ENCODE peak calls at places on chromosomes 12 and 14, in five cellular contexts. A is GM12865, C is ascending aorta, O is WTC11, K is GM20000. G is an unnamed sample.

GRCh38 chr14:50311337-50311973 is 574 bp downstream of the L2HGDH start:
- DNase-seq in C (no peak), K (peak; percentile 17), A (no peak), O (no peak), G (no peak)

GRCh38 chr12:2537868-2538541 is 256.8 kb upstream of the FKBP4 start:
- DNase-seq in O (no peak), A (no peak), K (no peak), C (no peak), G (no peak)

GRCh38 chr12:50222275-50222783 is 55.2 kb upstream of the CERS5 start:
- DNase-seq in O (peak; percentile 31), C (peak; percentile 83), A (peak; percentile 59), K (peak; percentile 51), G (no peak)

GRCh38 chr12:131695968-131696367 is 14.9 kb upstream of the SFSWAP start:
- DNase-seq in C (peak; percentile 18), O (no peak), K (no peak), A (no peak), G (no peak)

GRCh38 chr12:94170690-94171594 is 22.6 kb downstream of the PLXNC1 start:
- DNase-seq in C (no peak), K (no peak), O (peak; percentile 23), A (no peak), G (no peak)

GRCh38 chr14:65486856-65487255 is 74.3 kb downstream of the FUT8 start:
- DNase-seq in O (no peak), K (no peak), C (no peak), A (no peak), G (no peak)

GRCh38 chr14:80549141-80549540 is 337.8 kb upstream of the DIO2 start:
- DNase-seq in C (no peak), K (no peak), O (no peak), A (no peak), G (no peak)

GRCh38 chr14:44941591-44941990 is 20.2 kb downstream of the KLHL28 start:
- DNase-seq in A (no peak), C (no peak), O (no peak), K (no peak), G (no peak)

GRCh38 chr12:123995023-123995422 is 22.0 kb downstream of the ZNF664 start:
- DNase-seq in A (no peak), O (no peak), C (no peak), K (peak; percentile 14), G (no peak)

GRCh38 chr12:107007421-107007820 is 20.5 kb upstream of the MTERF2 start:
- DNase-seq in O (no peak), C (no peak), A (no peak), K (no peak), G (no peak)

GRCh38 chr12:38691164-38691563 is 214.2 kb downstream of the CPNE8 start:
- DNase-seq in K (no peak), C (no peak), A (no peak), O (no peak), G (no peak)

GRCh38 chr12:3795096-3795799 is 42.3 kb upstream of the CRACR2A start:
- DNase-seq in O (no peak), C (no peak), K (no peak), A (no peak), G (no peak)

GRCh38 chr14:32396874-32397273 is 67.8 kb downstream of the AKAP6 start:
- DNase-seq in K (no peak), A (no peak), O (no peak), C (no peak), G (no peak)

GRCh38 chr14:105472496-105472991 is 2.1 kb upstream of the CRIP2 start:
- DNase-seq in O (no peak), C (no peak), A (no peak), K (no peak), G (no peak)

GRCh38 chr12:25677180-25677937 is 124.3 kb upstream of the LMNTD1 start:
- DNase-seq in K (no peak), O (no peak), A (no peak), C (no peak), G (no peak)

GRCh38 chr14:44215660-44216059 is 291.4 kb downstream of the FSCB start:
- DNase-seq in C (no peak), K (no peak), O (no peak), A (no peak), G (no peak)

GRCh38 chr14:98858158-98858557 is 413.8 kb downstream of the BCL11B start:
- DNase-seq in K (no peak), A (no peak), C (no peak), O (no peak), G (no peak)

GRCh38 chr14:69289811-69290520 is 30.0 kb downstream of the GALNT16 start:
- DNase-seq in C (no peak), O (no peak), A (no peak), K (no peak), G (no peak)

GRCh38 chr12:3604750-3605638 is 114.0 kb downstream of the PRMT8 start:
- DNase-seq in A (no peak), K (no peak), O (peak; percentile 46), C (no peak), G (no peak)

GRCh38 chr14:52155656-52156213 is 86.9 kb upstream of the NID2 start:
- DNase-seq in C (no peak), A (no peak), O (no peak), K (no peak), G (no peak)

GRCh38 chr12:110058875-110059615 is 10.7 kb upstream of the C12orf76 start:
- DNase-seq in A (no peak), C (no peak), O (no peak), K (no peak), G (no peak)

GRCh38 chr12:96108321-96108720 is 72.9 kb upstream of the LTA4H start:
- DNase-seq in A (peak; percentile 23), C (no peak), K (no peak), O (no peak), G (no peak)

GRCh38 chr12:27682534-27682933 is 13.7 kb upstream of the REP15 start:
- DNase-seq in O (no peak), A (no peak), K (no peak), C (no peak), G (no peak)

GRCh38 chr14:68961781-68962584 is 17.1 kb downstream of the ACTN1 start:
- DNase-seq in C (peak; percentile 80), K (no peak), A (no peak), O (peak; percentile 63), G (no peak)

GRCh38 chr12:106170285-106170684 is 31.5 kb upstream of the NUAK1 start:
- DNase-seq in A (no peak), O (no peak), K (no peak), C (no peak), G (no peak)

GRCh38 chr12:25866586-25867378 is 91.7 kb upstream of the RASSF8 start:
- DNase-seq in C (no peak), K (no peak), A (no peak), O (no peak), G (no peak)

DNA sequence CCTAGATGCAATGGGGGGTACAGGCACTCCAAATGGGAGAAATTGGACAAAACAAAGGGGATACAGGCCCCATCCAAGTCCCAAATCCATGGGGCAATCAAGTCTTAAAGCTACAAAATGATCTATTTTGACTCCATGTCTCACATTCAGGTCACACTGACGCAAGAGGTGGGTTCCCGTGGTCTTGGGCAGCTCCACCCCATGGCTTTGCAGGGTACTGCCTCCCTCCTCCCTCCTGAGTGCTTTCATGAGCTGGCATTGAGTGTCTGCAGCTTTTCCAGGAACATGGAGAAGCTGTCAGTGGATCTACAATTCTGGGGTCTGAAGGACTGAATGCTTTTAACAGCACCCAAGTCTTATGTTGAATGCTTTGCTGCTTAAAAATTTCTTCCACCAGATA is 274.5 kb upstream of the LRIG3 start:
- DNase-seq in O (peak; percentile 52), C (no peak), A (no peak), K (no peak), G (no peak)
- TF ChIP-seq CTCF in O (no peak), C (no peak), A (no peak), K (no peak), G (no peak)

GRCh38 chr12:100672075-100672592 is 98.7 kb downstream of the GAS2L3 start:
- DNase-seq in C (no peak), O (peak; percentile 85), K (peak; percentile 47), A (peak; percentile 45), G (no peak)
- TF ChIP-seq CTCF in C (no peak), O (peak; percentile 79), K (peak; percentile 71), A (peak; percentile 84), G (no peak)

GRCh38 chr12:80837342-80837978 is 100.3 kb downstream of the LIN7A start:
- DNase-seq in K (peak; percentile 12), O (peak; percentile 48), A (peak; percentile 46), C (no peak), G (no peak)
- TF ChIP-seq CTCF in K (peak; percentile 65), O (peak; percentile 31), A (peak; percentile 66), C (peak; percentile 49), G (no peak)

DNA sequence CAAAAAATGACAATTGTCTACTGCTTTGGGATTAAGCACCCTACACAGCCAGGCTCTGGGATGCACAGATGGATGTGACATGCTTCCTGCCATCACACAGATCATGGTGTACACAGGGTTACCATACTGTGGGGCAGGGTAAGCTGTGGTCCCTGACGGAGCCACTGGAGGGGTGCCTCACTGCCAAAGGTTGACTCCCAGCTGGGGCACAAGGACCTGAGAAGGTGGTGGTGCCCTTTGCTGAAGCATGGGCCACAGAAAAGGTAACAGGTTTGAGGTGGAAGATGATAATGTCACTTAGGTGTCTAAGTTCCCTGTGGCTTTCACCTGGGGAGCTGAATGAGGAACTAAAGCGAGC is 36.5 kb downstream of the RAB35 start:
- DNase-seq in C (no peak), A (no peak), O (no peak), K (no peak), G (no peak)
- TF ChIP-seq CTCF in C (no peak), A (no peak), O (no peak), K (no peak), G (no peak)

GRCh38 chr14:38608244-38608643 is 352.4 kb upstream of the CLEC14A start:
- DNase-seq in A (no peak), O (no peak), C (no peak), K (no peak), G (no peak)
- TF ChIP-seq CTCF in A (no peak), O (no peak), C (no peak), K (no peak), G (no peak)

GRCh38 chr14:72921396-72921795 is 4.9 kb upstream of the DCAF4 start:
- DNase-seq in O (no peak), C (no peak), A (no peak), K (no peak), G (no peak)

GRCh38 chr14:72924332-72924731 is 1.9 kb upstream of the DCAF4 start:
- DNase-seq in A (no peak), C (no peak), O (no peak), K (no peak), G (no peak)

GRCh38 chr14:72917420-72917819 is 8.8 kb upstream of the DCAF4 start:
- DNase-seq in A (no peak), K (no peak), C (no peak), O (no peak), G (no peak)

GRCh38 chr14:72916174-72916573 is 10.1 kb upstream of the DCAF4 start:
- DNase-seq in C (no peak), O (no peak), A (no peak), K (no peak), G (no peak)

DNA sequence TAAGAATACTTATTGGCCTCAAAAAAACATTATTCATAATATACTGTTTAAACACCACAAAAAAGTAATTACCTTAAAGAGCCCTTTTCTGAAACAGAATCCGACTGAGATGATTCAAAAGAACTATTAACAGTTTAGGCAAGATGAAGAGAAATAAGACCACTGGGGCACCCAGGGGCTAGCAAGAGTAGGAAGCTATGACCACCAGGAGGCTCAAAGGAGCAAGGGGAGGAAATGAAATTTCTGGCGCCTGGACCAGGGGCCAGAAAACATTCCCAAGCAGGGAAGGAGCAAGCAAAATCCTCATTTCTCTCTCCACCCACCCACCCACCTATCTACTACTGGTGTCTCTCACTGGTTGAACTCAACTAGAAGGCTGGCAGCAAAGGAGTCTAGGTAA is 6.3 kb upstream of the DCAF4 start:
- DNase-seq in K (no peak), O (no peak), A (no peak), C (no peak), G (no peak)
- TF ChIP-seq CTCF in K (no peak), O (no peak), A (no peak), C (no peak), G (no peak)

G was measured in omental fat pad.